ENCODE peak calls at places on chromosomes 11 and 22, in eight cellular contexts. K is head of caudate nucleus; N is naive thymus-derived CD8-positive, alpha-beta T cell; E is HTR-8/SVneo; M is stomach; B is SHP77; W is CD4-positive, CD25-positive, alpha-beta regulatory T cell; O is NCI-H524. T is an unnamed sample.

GRCh38 chr11:19185516-19186052 is 16.2 kb downstream of the CSRP3 start:
- DNase-seq in K (no peak), N (no peak), E (no peak), M (no peak), B (no peak), W (no peak), O (no peak), T (no peak)

GRCh38 chr11:36618025-36618700 is 20.1 kb upstream of the RAG2 start:
- DNase-seq in K (no peak), N (no peak), E (no peak), M (no peak), B (no peak), W (no peak), O (no peak), T (no peak)

GRCh38 chr11:125314264-125315087 is 149.9 kb downstream of the PKNOX2 start:
- DNase-seq in K (no peak), N (no peak), E (no peak), M (no peak), B (no peak), W (no peak), O (peak), T (peak)

GRCh38 chr11:120032766-120033390 is 105.0 kb downstream of the TRIM29 start:
- DNase-seq in K (peak), N (no peak), E (no peak), M (no peak), B (no peak), W (no peak), O (no peak), T (no peak)

GRCh38 chr11:68160100-68160695 is 39.0 kb upstream of the CHKA start:
- DNase-seq in K (peak), N (no peak), E (no peak), M (no peak), B (no peak), W (no peak), O (no peak), T (no peak)

GRCh38 chr11:27041141-27041869 is 690 bp downstream of the BBOX1 start:
- DNase-seq in K (peak), N (no peak), E (no peak), M (no peak), B (no peak), W (no peak), O (peak), T (no peak)

GRCh38 chr11:119795231-119795630 is 66.2 kb upstream of the NECTIN1 start:
- DNase-seq in K (peak), N (no peak), E (no peak), M (no peak), B (no peak), W (no peak), O (no peak), T (no peak)

GRCh38 chr11:80281194-80281593 is 840.4 kb upstream of the TENM4 start:
- DNase-seq in K (no peak), N (no peak), E (no peak), M (no peak), B (no peak), W (no peak), O (no peak), T (no peak)

GRCh38 chr11:26947379-26947844 is 46.5 kb upstream of the FIBIN start:
- DNase-seq in K (no peak), N (no peak), E (no peak), M (no peak), B (no peak), W (no peak), O (no peak), T (no peak)

GRCh38 chr22:33329398-33329797 is 271.2 kb upstream of the SYN3 start:
- DNase-seq in K (no peak), N (no peak), E (no peak), M (no peak), B (no peak), W (no peak), O (no peak), T (no peak)

GRCh38 chr11:116991491-116991890 is 106.7 kb downstream of the SIK3 start:
- DNase-seq in K (no peak), N (no peak), E (no peak), M (no peak), B (no peak), W (no peak), O (no peak), T (no peak)

GRCh38 chr22:46846832-46847355 is 84.4 kb downstream of the TBC1D22A start:
- DNase-seq in K (peak), N (no peak), E (no peak), M (no peak), B (no peak), W (no peak), O (no peak), T (no peak)

GRCh38 chr22:19855504-19856409 is 1.1 kb upstream of the GNB1L start:
- DNase-seq in K (peak), N (peak), E (no peak), M (peak), B (peak), W (peak), O (peak), T (peak)

GRCh38 chr11:108616549-108616948 is 23.0 kb upstream of the EXPH5 start:
- DNase-seq in K (no peak), N (no peak), E (peak), M (no peak), B (no peak), W (no peak), O (no peak), T (no peak)

GRCh38 chr11:77140231-77140959 is 12.3 kb downstream of the MYO7A start:
- DNase-seq in K (no peak), N (no peak), E (peak), M (no peak), B (peak), W (no peak), O (peak), T (no peak)

GRCh38 chr22:42948205-42948804 is 66.6 kb downstream of the PACSIN2 start:
- DNase-seq in K (no peak), N (no peak), E (no peak), M (no peak), B (no peak), W (no peak), O (no peak), T (no peak)

GRCh38 chr11:95375881-95376280 is 144.9 kb upstream of the SESN3 start:
- DNase-seq in K (no peak), N (no peak), E (no peak), M (no peak), B (no peak), W (no peak), O (no peak), T (no peak)

GRCh38 chr22:35489225-35489624 is 51.4 kb upstream of the RASD2 start:
- DNase-seq in K (no peak), N (no peak), E (no peak), M (no peak), B (peak), W (no peak), O (peak), T (peak)

GRCh38 chr11:4713241-4713640 is 8.7 kb downstream of the MMP26 start:
- DNase-seq in K (peak), N (no peak), E (no peak), M (no peak), B (no peak), W (no peak), O (no peak), T (no peak)

GRCh38 chr11:75241036-75241905 is 697 bp downstream of the TPBGL start:
- DNase-seq in K (peak), N (peak), E (peak), M (peak), B (peak), W (peak), O (peak), T (no peak)

GRCh38 chr11:132026746-132027145 is 656.3 kb downstream of the NTM start:
- DNase-seq in K (no peak), N (no peak), E (no peak), M (no peak), B (no peak), W (no peak), O (no peak), T (no peak)

GRCh38 chr22:39041908-39042307 is 1.2 kb downstream of the APOBEC3F start:
- DNase-seq in K (no peak), N (no peak), E (no peak), M (no peak), B (no peak), W (no peak), O (no peak), T (no peak)

GRCh38 chr11:69229521-69229920 is 64.4 kb upstream of the MYEOV start:
- DNase-seq in K (no peak), N (no peak), E (no peak), M (peak), B (no peak), W (no peak), O (no peak), T (no peak)

GRCh38 chr22:35528967-35529366 is 11.7 kb upstream of the RASD2 start:
- DNase-seq in K (no peak), N (no peak), E (no peak), M (no peak), B (no peak), W (no peak), O (no peak), T (no peak)

GRCh38 chr22:44210721-44211120 is 30.0 kb downstream of the PARVG start:
- DNase-seq in K (no peak), N (no peak), E (no peak), M (no peak), B (no peak), W (no peak), O (no peak), T (no peak)

GRCh38 chr11:40241524-40242037 is 1217.9 kb downstream of the LRRC4C start:
- DNase-seq in K (no peak), N (no peak), E (peak), M (no peak), B (no peak), W (no peak), O (no peak), T (no peak)

GRCh38 chr11:62905286-62905685 is 15.9 kb downstream of the CHRM1 start:
- DNase-seq in K (no peak), N (no peak), E (no peak), M (no peak), B (no peak), W (no peak), O (no peak), T (no peak)

GRCh38 chr11:73205666-73206343 is 12.3 kb upstream of the P2RY2 start:
- DNase-seq in K (no peak), N (no peak), E (no peak), M (no peak), B (no peak), W (no peak), O (peak), T (peak)

GRCh38 chr22:39490135-39490798 is 11.8 kb upstream of the MIEF1 start:
- DNase-seq in K (peak), N (peak), E (peak), M (peak), B (peak), W (peak), O (peak), T (peak)

T was measured in DMS 273 treated with DMSO at 0.1 percent for 48 hours.